ENCODE peak calls at places on chromosomes 16 and 17, in ten cellular contexts. One of them, this sample, is unnamed.

GRCh38 chr17:53129863-53130262 is 692.9 kb upstream of the KIF2B start:
- DNase-seq in SJSA1: no peak
- DNase-seq in lower leg skin: no peak
- DNase-seq in thoracic aorta: no peak
- DNase-seq in colonic mucosa: no peak
- DNase-seq in skeletal muscle cell: no peak
- DNase-seq in esophagus squamous epithelium: no peak
- DNase-seq in mucosa of descending colon: no peak
- DNase-seq in body of pancreas: no peak
- DNase-seq in cardiac fibroblast: no peak
- DNase-seq in this sample: no peak

GRCh38 chr17:29149431-29150064 is 30.6 kb downstream of the MYO18A start:
- DNase-seq in SJSA1: no peak
- DNase-seq in lower leg skin: no peak
- DNase-seq in thoracic aorta: no peak
- DNase-seq in colonic mucosa: peak; percentile 48
- DNase-seq in skeletal muscle cell: no peak
- DNase-seq in esophagus squamous epithelium: no peak
- DNase-seq in mucosa of descending colon: peak; percentile 63
- DNase-seq in body of pancreas: peak; percentile 51
- DNase-seq in cardiac fibroblast: peak; percentile 65
- DNase-seq in this sample: peak; percentile 70

GRCh38 chr16:9446471-9447194 is 355.2 kb downstream of the HAPSTR1 start:
- DNase-seq in SJSA1: no peak
- DNase-seq in lower leg skin: no peak
- DNase-seq in thoracic aorta: no peak
- DNase-seq in colonic mucosa: no peak
- DNase-seq in skeletal muscle cell: no peak
- DNase-seq in esophagus squamous epithelium: no peak
- DNase-seq in mucosa of descending colon: no peak
- DNase-seq in body of pancreas: no peak
- DNase-seq in cardiac fibroblast: no peak
- DNase-seq in this sample: no peak

GRCh38 chr16:27224271-27224737 is 21.0 kb downstream of the KDM8 start:
- DNase-seq in SJSA1: no peak
- DNase-seq in lower leg skin: no peak
- DNase-seq in thoracic aorta: no peak
- DNase-seq in colonic mucosa: no peak
- DNase-seq in skeletal muscle cell: no peak
- DNase-seq in esophagus squamous epithelium: no peak
- DNase-seq in mucosa of descending colon: peak; percentile 54
- DNase-seq in body of pancreas: no peak
- DNase-seq in cardiac fibroblast: no peak
- DNase-seq in this sample: no peak

GRCh38 chr16:3665508-3665907 is 11.0 kb downstream of the DNASE1 start:
- DNase-seq in SJSA1: no peak
- DNase-seq in lower leg skin: no peak
- DNase-seq in thoracic aorta: no peak
- DNase-seq in colonic mucosa: no peak
- DNase-seq in skeletal muscle cell: no peak
- DNase-seq in esophagus squamous epithelium: no peak
- DNase-seq in mucosa of descending colon: peak; percentile 41
- DNase-seq in body of pancreas: no peak
- DNase-seq in cardiac fibroblast: no peak
- DNase-seq in this sample: no peak

GRCh38 chr16:4677390-4677789 is 16.0 kb upstream of the NUDT16L1 start:
- DNase-seq in SJSA1: no peak
- DNase-seq in lower leg skin: no peak
- DNase-seq in thoracic aorta: no peak
- DNase-seq in colonic mucosa: no peak
- DNase-seq in skeletal muscle cell: no peak
- DNase-seq in esophagus squamous epithelium: no peak
- DNase-seq in mucosa of descending colon: peak; percentile 51
- DNase-seq in body of pancreas: no peak
- DNase-seq in cardiac fibroblast: no peak
- DNase-seq in this sample: no peak

GRCh38 chr17:17387461-17388362 is 84.5 kb downstream of the NT5M start:
- DNase-seq in SJSA1: no peak
- DNase-seq in lower leg skin: no peak
- DNase-seq in thoracic aorta: no peak
- DNase-seq in colonic mucosa: peak; percentile 78
- DNase-seq in skeletal muscle cell: no peak
- DNase-seq in esophagus squamous epithelium: no peak
- DNase-seq in mucosa of descending colon: peak; percentile 83
- DNase-seq in body of pancreas: peak; percentile 90
- DNase-seq in cardiac fibroblast: no peak
- DNase-seq in this sample: no peak

GRCh38 chr16:49547448-49547847 is 173.8 kb downstream of the C16orf78 start:
- DNase-seq in SJSA1: no peak
- DNase-seq in lower leg skin: no peak
- DNase-seq in thoracic aorta: no peak
- DNase-seq in colonic mucosa: no peak
- DNase-seq in skeletal muscle cell: no peak
- DNase-seq in esophagus squamous epithelium: no peak
- DNase-seq in mucosa of descending colon: no peak
- DNase-seq in body of pancreas: no peak
- DNase-seq in cardiac fibroblast: no peak
- DNase-seq in this sample: no peak

GRCh38 chr16:2451851-2452320 is 8.0 kb upstream of the TEDC2 start:
- DNase-seq in SJSA1: no peak
- DNase-seq in lower leg skin: no peak
- DNase-seq in thoracic aorta: no peak
- DNase-seq in colonic mucosa: no peak
- DNase-seq in skeletal muscle cell: no peak
- DNase-seq in esophagus squamous epithelium: no peak
- DNase-seq in mucosa of descending colon: no peak
- DNase-seq in body of pancreas: no peak
- DNase-seq in cardiac fibroblast: no peak
- DNase-seq in this sample: no peak

GRCh38 chr17:48749621-48750553 is 21.3 kb upstream of the HOXB13 start:
- DNase-seq in SJSA1: no peak
- DNase-seq in lower leg skin: no peak
- DNase-seq in thoracic aorta: no peak
- DNase-seq in colonic mucosa: no peak
- DNase-seq in skeletal muscle cell: no peak
- DNase-seq in esophagus squamous epithelium: no peak
- DNase-seq in mucosa of descending colon: no peak
- DNase-seq in body of pancreas: no peak
- DNase-seq in cardiac fibroblast: no peak
- DNase-seq in this sample: no peak

GRCh38 chr17:80219013-80219776 is 938 bp downstream of the SGSH start:
- DNase-seq in SJSA1: peak; percentile 93
- DNase-seq in lower leg skin: peak; percentile 87
- DNase-seq in thoracic aorta: peak; percentile 28
- DNase-seq in colonic mucosa: peak; percentile 81
- DNase-seq in skeletal muscle cell: peak; percentile 41
- DNase-seq in esophagus squamous epithelium: peak; percentile 27
- DNase-seq in mucosa of descending colon: peak; percentile 91
- DNase-seq in body of pancreas: peak; percentile 80
- DNase-seq in cardiac fibroblast: peak; percentile 82
- DNase-seq in this sample: peak; percentile 86

DNA sequence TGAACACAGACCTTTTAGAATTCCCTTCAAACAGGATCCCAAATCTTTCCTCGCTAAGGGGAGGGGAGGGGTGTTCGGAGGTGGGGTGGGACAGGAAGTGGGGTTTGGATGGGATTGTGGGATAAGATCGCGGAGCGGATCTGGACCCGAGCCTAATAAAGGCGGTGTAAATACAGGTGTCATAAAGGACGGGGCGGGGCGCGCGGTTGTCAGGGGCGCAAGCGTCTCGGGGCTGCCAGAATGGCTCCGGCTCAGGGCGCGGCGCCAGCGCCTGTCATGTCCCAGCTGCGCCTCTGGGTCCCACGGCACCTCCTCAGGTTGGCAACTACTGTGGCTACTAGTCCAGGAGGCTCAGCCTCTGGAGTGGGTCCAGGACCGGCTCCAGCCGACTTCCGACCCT is 59.8 kb upstream of the FBXO47 start:
- DNase-seq in SJSA1: no peak
- DNase-seq in lower leg skin: peak; percentile 69
- DNase-seq in thoracic aorta: no peak
- DNase-seq in colonic mucosa: peak; percentile 75
- DNase-seq in skeletal muscle cell: no peak
- DNase-seq in esophagus squamous epithelium: no peak
- DNase-seq in mucosa of descending colon: peak; percentile 79
- DNase-seq in body of pancreas: peak; percentile 93
- DNase-seq in cardiac fibroblast: peak; percentile 12
- DNase-seq in this sample: peak; percentile 26
- H3K4me3 ChIP-seq in SJSA1: no peak overlapping the region
- H3K4me3 ChIP-seq in lower leg skin: no peak overlapping the region
- H3K4me3 ChIP-seq in thoracic aorta: peak overlapping the region; percentile 69
- H3K4me3 ChIP-seq in colonic mucosa: peak overlapping the region; percentile 25
- H3K4me3 ChIP-seq in skeletal muscle cell: peak overlapping the region; percentile 30
- H3K4me3 ChIP-seq in esophagus squamous epithelium: peak overlapping the region; percentile 67
- H3K4me3 ChIP-seq in mucosa of descending colon: no peak overlapping the region
- H3K4me3 ChIP-seq in body of pancreas: peak overlapping the region; percentile 3
- H3K4me3 ChIP-seq in cardiac fibroblast: peak overlapping the region; percentile 21
- H3K4me3 ChIP-seq in this sample: peak overlapping the region; percentile 49

GRCh38 chr17:64024215-64024654 is 3.8 kb upstream of the ICAM2 start:
- DNase-seq in SJSA1: no peak
- DNase-seq in lower leg skin: no peak
- DNase-seq in thoracic aorta: no peak
- DNase-seq in colonic mucosa: peak; percentile 15
- DNase-seq in skeletal muscle cell: no peak
- DNase-seq in esophagus squamous epithelium: no peak
- DNase-seq in mucosa of descending colon: no peak
- DNase-seq in body of pancreas: peak; percentile 48
- DNase-seq in cardiac fibroblast: no peak
- DNase-seq in this sample: no peak
- H3K4me3 ChIP-seq in SJSA1: no peak overlapping the region
- H3K4me3 ChIP-seq in lower leg skin: no peak overlapping the region
- H3K4me3 ChIP-seq in thoracic aorta: no peak overlapping the region
- H3K4me3 ChIP-seq in colonic mucosa: no peak overlapping the region
- H3K4me3 ChIP-seq in skeletal muscle cell: no peak overlapping the region
- H3K4me3 ChIP-seq in esophagus squamous epithelium: no peak overlapping the region
- H3K4me3 ChIP-seq in mucosa of descending colon: no peak overlapping the region
- H3K4me3 ChIP-seq in body of pancreas: no peak overlapping the region
- H3K4me3 ChIP-seq in cardiac fibroblast: no peak overlapping the region
- H3K4me3 ChIP-seq in this sample: no peak overlapping the region

GRCh38 chr16:57971848-57972247 is 920 bp upstream of the CNGB1 start:
- DNase-seq in SJSA1: no peak
- DNase-seq in lower leg skin: no peak
- DNase-seq in thoracic aorta: no peak
- DNase-seq in colonic mucosa: no peak
- DNase-seq in skeletal muscle cell: no peak
- DNase-seq in esophagus squamous epithelium: no peak
- DNase-seq in mucosa of descending colon: no peak
- DNase-seq in body of pancreas: no peak
- DNase-seq in cardiac fibroblast: no peak
- DNase-seq in this sample: no peak
- H3K4me3 ChIP-seq in SJSA1: no peak overlapping the region
- H3K4me3 ChIP-seq in lower leg skin: no peak overlapping the region
- H3K4me3 ChIP-seq in thoracic aorta: no peak overlapping the region
- H3K4me3 ChIP-seq in colonic mucosa: no peak overlapping the region
- H3K4me3 ChIP-seq in skeletal muscle cell: no peak overlapping the region
- H3K4me3 ChIP-seq in esophagus squamous epithelium: no peak overlapping the region
- H3K4me3 ChIP-seq in mucosa of descending colon: no peak overlapping the region
- H3K4me3 ChIP-seq in body of pancreas: no peak overlapping the region
- H3K4me3 ChIP-seq in cardiac fibroblast: no peak overlapping the region
- H3K4me3 ChIP-seq in this sample: no peak overlapping the region

GRCh38 chr17:31509095-31509804 is 117.8 kb downstream of the RAB11FIP4 start:
- DNase-seq in SJSA1: no peak
- DNase-seq in lower leg skin: no peak
- DNase-seq in thoracic aorta: no peak
- DNase-seq in colonic mucosa: no peak
- DNase-seq in skeletal muscle cell: no peak
- DNase-seq in esophagus squamous epithelium: no peak
- DNase-seq in mucosa of descending colon: no peak
- DNase-seq in body of pancreas: no peak
- DNase-seq in cardiac fibroblast: no peak
- DNase-seq in this sample: no peak

GRCh38 chr17:31509805-31510177 is 118.3 kb downstream of the RAB11FIP4 start:
- DNase-seq in SJSA1: no peak
- DNase-seq in lower leg skin: no peak
- DNase-seq in thoracic aorta: no peak
- DNase-seq in colonic mucosa: no peak
- DNase-seq in skeletal muscle cell: no peak
- DNase-seq in esophagus squamous epithelium: no peak
- DNase-seq in mucosa of descending colon: no peak
- DNase-seq in body of pancreas: peak; percentile 60
- DNase-seq in cardiac fibroblast: no peak
- DNase-seq in this sample: no peak

GRCh38 chr17:31510273-31511175 is 119.0 kb downstream of the RAB11FIP4 start:
- DNase-seq in SJSA1: no peak
- DNase-seq in lower leg skin: no peak
- DNase-seq in thoracic aorta: no peak
- DNase-seq in colonic mucosa: no peak
- DNase-seq in skeletal muscle cell: no peak
- DNase-seq in esophagus squamous epithelium: no peak
- DNase-seq in mucosa of descending colon: no peak
- DNase-seq in body of pancreas: peak; percentile 65
- DNase-seq in cardiac fibroblast: no peak
- DNase-seq in this sample: no peak

GRCh38 chr17:31506517-31506916 is 115.0 kb downstream of the RAB11FIP4 start:
- DNase-seq in SJSA1: no peak
- DNase-seq in lower leg skin: no peak
- DNase-seq in thoracic aorta: no peak
- DNase-seq in colonic mucosa: no peak
- DNase-seq in skeletal muscle cell: no peak
- DNase-seq in esophagus squamous epithelium: no peak
- DNase-seq in mucosa of descending colon: no peak
- DNase-seq in body of pancreas: no peak
- DNase-seq in cardiac fibroblast: no peak
- DNase-seq in this sample: no peak

DNA sequence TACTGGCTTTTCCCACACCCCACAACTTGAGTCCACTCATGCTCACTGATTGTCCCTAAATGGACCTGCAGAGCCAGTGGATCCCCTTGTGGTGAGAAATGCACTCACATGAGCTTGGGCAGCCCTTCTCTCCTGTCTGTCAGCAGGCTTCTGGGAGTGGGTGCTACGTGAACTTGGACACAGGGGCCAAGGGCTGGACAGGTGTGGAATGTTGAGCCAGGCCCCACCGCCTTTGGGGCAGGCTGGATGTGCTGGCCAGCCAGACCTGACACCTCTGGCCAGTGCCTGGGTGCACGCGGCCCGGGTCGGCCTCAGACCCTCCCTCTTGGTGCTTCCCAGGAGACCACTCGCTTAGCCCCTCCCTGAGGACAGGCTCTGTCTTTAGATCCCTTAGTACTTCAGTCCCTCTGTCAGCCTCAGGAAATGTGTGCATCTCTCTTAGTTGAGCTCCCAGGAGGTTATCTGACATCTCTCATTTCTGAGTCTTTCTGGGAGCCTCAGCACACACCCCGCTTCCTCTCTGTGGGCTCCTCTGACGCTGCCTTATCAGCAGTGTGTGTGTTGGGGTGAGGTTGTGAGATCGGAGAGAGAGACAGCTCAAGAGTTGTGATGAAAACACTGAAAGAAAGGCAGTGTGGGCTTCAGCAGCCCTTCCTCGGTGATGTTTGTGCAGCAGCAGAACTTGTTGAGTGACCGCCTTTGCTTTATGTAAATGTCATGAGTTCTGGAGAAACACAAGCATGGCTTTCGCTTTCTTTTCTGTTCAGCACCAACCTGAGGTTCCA is 117.0 kb downstream of the RAB11FIP4 start:
- DNase-seq in SJSA1: no peak
- DNase-seq in lower leg skin: no peak
- DNase-seq in thoracic aorta: no peak
- DNase-seq in colonic mucosa: peak; percentile 27
- DNase-seq in skeletal muscle cell: no peak
- DNase-seq in esophagus squamous epithelium: no peak
- DNase-seq in mucosa of descending colon: no peak
- DNase-seq in body of pancreas: no peak
- DNase-seq in cardiac fibroblast: no peak
- DNase-seq in this sample: no peak
- H3K4me3 ChIP-seq in SJSA1: no peak overlapping the region
- H3K4me3 ChIP-seq in lower leg skin: no peak overlapping the region
- H3K4me3 ChIP-seq in thoracic aorta: peak overlapping the region; percentile 37
- H3K4me3 ChIP-seq in colonic mucosa: no peak overlapping the region
- H3K4me3 ChIP-seq in skeletal muscle cell: no peak overlapping the region
- H3K4me3 ChIP-seq in esophagus squamous epithelium: peak overlapping the region; percentile 33
- H3K4me3 ChIP-seq in mucosa of descending colon: no peak overlapping the region
- H3K4me3 ChIP-seq in body of pancreas: no peak overlapping the region
- H3K4me3 ChIP-seq in cardiac fibroblast: no peak overlapping the region
- H3K4me3 ChIP-seq in this sample: no peak overlapping the region